ENCODE peak calls at places on chromosomes 7 and 10, in four cellular contexts. H is stomach, E is A549, V is HepG2. I is an unnamed sample.

GRCh38 chr7:111006691-111007090 is 84.2 kb upstream of the LRRN3 start:
- DNase-seq in H (no peak), E (no peak), V (no peak), I (no peak)

GRCh38 chr10:94219829-94220228 is 142.9 kb downstream of the NOC3L start:
- DNase-seq in H (no peak), E (no peak), V (no peak), I (no peak)

GRCh38 chr10:4501306-4501705 is 324.7 kb upstream of the AKR1E2 start:
- DNase-seq in H (no peak), E (peak; percentile 41), V (no peak), I (no peak)

GRCh38 chr10:70887804-70888800 is at the start of gene PCBD1:
- DNase-seq in H (peak; percentile 86), E (peak; percentile 81), V (peak; percentile 74), I (peak; percentile 74)

GRCh38 chr10:62916157-62916603 is 100.0 kb upstream of the EGR2 start:
- DNase-seq in H (no peak), E (peak; percentile 31), V (no peak), I (no peak)

GRCh38 chr7:159034988-159035387 is 109.7 kb downstream of the VIPR2 start:
- DNase-seq in H (no peak), E (no peak), V (no peak), I (no peak)

GRCh38 chr7:26598867-26599266 is 265.5 kb downstream of the SKAP2 start:
- DNase-seq in H (no peak), E (no peak), V (no peak), I (no peak)

GRCh38 chr7:120735791-120736190 is 122.2 kb downstream of the TSPAN12 start:
- DNase-seq in H (no peak), E (no peak), V (no peak), I (no peak)

GRCh38 chr10:119136084-119136483 is 29.4 kb downstream of the SFXN4 start:
- DNase-seq in H (no peak), E (no peak), V (no peak), I (no peak)

GRCh38 chr7:816300-816750 is 16.0 kb upstream of the SUN1 start:
- DNase-seq in H (peak; percentile 99), E (peak; percentile 98), V (peak; percentile 93), I (peak; percentile 99)

GRCh38 chr10:120400601-120401000 is 56.4 kb upstream of the PLPP4 start:
- DNase-seq in H (no peak), E (no peak), V (no peak), I (no peak)

GRCh38 chr7:157056246-157056645 is 45.8 kb upstream of the MNX1 start:
- DNase-seq in H (no peak), E (no peak), V (no peak), I (no peak)

GRCh38 chr10:132158810-132159209 is 27.9 kb upstream of the DPYSL4 start:
- DNase-seq in H (no peak), E (peak; percentile 52), V (no peak), I (no peak)

GRCh38 chr10:11017575-11018425 is at the start of gene CELF2:
- DNase-seq in H (peak; percentile 62), E (no peak), V (no peak), I (peak; percentile 76)

GRCh38 chr7:66303454-66304160 is 98.5 kb downstream of the TPST1 start:
- DNase-seq in H (no peak), E (no peak), V (no peak), I (no peak)

GRCh38 chr10:131422731-131423130 is 111.2 kb upstream of the TCERG1L start:
- DNase-seq in H (no peak), E (no peak), V (no peak), I (no peak)

GRCh38 chr7:129122086-129122750 is 22.3 kb upstream of the TSPAN33 start:
- DNase-seq in H (no peak), E (no peak), V (no peak), I (no peak)

GRCh38 chr10:62166331-62167154 is 102.1 kb downstream of the RTKN2 start:
- DNase-seq in H (peak; percentile 66), E (peak; percentile 16), V (no peak), I (no peak)

GRCh38 chr10:17578603-17579002 is 38.6 kb downstream of the HACD1 start:
- DNase-seq in H (no peak), E (no peak), V (no peak), I (no peak)

GRCh38 chr7:157643525-157643970 is 306.7 kb downstream of the DNAJB6 start:
- DNase-seq in H (no peak), E (no peak), V (no peak), I (no peak)

GRCh38 chr10:73159038-73159648 is 8.7 kb downstream of the ECD start:
- DNase-seq in H (peak; percentile 64), E (peak; percentile 49), V (peak; percentile 59), I (peak; percentile 51)

GRCh38 chr7:148821422-148821821 is 62.7 kb downstream of the EZH2 start:
- DNase-seq in H (no peak), E (no peak), V (no peak), I (no peak)

GRCh38 chr7:99314504-99314903 is 11.2 kb upstream of the ARPC1A start:
- DNase-seq in H (peak; percentile 41), E (peak; percentile 20), V (no peak), I (no peak)

GRCh38 chr7:104629393-104629792 is 301.0 kb downstream of the LHFPL3 start:
- DNase-seq in H (no peak), E (no peak), V (no peak), I (no peak)

GRCh38 chr7:106812027-106812643 is 52.9 kb upstream of the PIK3CG start:
- DNase-seq in H (no peak), E (no peak), V (no peak), I (no peak)

GRCh38 chr10:69864321-69864720 is 62.6 kb downstream of the COL13A1 start:
- DNase-seq in H (no peak), E (peak; percentile 62), V (no peak), I (no peak)

GRCh38 chr7:128774921-128775320 is 673 bp downstream of the OPN1SW start:
- DNase-seq in H (no peak), E (no peak), V (no peak), I (no peak)

GRCh38 chr10:48658889-48659269 is 25.8 kb upstream of the WDFY4 start:
- DNase-seq in H (no peak), E (no peak), V (no peak), I (no peak)

GRCh38 chr10:66625709-66626590 is 299.9 kb upstream of the LRRTM3 start:
- DNase-seq in H (no peak), E (no peak), V (no peak), I (no peak)
- TF ChIP-seq EP300 in H (no peak), E (no peak), V (no peak), I (no peak)

DNA sequence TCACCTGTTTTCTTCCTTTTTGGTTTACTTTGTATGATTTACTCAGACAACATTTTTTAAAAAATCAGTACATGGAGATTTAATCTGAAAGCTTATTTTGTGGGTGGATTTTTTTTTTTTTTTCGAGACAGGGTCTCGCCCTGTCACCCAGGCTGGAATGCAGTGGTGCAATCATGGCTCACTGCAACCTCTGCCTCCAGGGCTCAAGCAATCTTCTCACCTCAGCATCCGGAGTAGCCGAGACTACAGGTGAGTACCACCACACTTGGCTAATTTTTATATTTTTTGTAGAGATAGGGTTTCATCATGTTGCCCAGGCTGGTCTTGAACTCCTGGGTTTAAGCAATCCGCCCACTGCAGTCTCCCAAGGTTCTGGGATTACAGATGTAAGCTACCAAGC is 2.5 kb downstream of the GSTO1 start:
- DNase-seq in H (no peak), E (no peak), V (no peak), I (no peak)
- H3K4me3 ChIP-seq in H (peak overlapping the region; percentile 75), E (no peak overlapping the region), V (peak overlapping the region; percentile 88), I (no peak overlapping the region)

DNA sequence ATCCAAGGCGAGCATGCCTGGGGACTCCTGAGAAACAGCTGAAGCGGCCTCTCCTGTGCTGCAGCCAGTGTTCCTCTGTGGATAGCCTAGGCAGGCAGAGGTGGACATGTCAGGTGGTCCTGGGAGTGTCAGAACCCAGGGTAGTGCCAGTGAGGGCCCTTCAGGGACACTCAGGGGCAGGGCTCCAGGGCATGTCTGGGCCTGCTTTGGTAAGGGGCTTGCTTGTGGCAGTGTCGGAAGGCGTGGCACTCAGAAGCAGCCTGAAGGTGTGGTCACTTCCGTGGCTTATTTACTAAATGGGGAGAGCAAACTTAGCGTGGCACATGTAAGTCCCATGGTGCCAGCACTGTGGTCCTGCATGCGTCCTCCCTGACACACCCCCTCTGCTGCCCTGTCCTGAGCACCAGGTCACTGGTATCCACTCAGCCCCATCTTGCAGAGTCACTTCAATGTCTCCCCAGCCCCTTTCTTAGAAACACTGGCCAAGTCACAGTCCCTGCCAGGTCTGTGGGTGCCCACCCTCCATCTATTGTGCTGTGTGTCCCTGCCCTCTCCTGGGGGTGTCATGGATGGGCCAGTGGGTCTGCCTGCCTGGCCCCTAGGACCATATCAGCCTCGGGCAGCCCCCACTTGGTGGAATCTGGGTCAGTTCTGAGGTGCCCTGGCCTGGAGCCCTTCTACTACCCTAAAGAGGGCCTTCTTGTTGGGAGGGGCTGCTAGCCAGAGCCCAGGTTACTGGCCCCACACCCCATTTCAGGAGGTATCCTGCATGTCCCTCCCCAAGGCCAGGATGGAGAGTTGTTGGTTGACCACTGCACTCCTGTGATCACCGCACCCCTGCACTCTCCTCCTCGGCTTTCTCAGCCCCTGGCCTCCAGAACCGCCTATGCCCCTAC is 6.4 kb downstream of the ZMIZ2 start:
- DNase-seq in H (no peak), E (no peak), V (no peak), I (no peak)
- TF ChIP-seq POLR2A in H (no peak), E (no peak), V (no peak), I (no peak)

GRCh38 chr10:92594194-92594593 is 1.3 kb downstream of the KIF11 start:
- DNase-seq in H (no peak), E (no peak), V (no peak), I (no peak)

GRCh38 chr10:92591550-92592140 is 1.3 kb upstream of the KIF11 start:
- DNase-seq in H (peak; percentile 94), E (peak; percentile 96), V (peak; percentile 74), I (peak; percentile 89)

GRCh38 chr10:92593553-92594046 is 670 bp downstream of the KIF11 start:
- DNase-seq in H (no peak), E (no peak), V (no peak), I (no peak)

GRCh38 chr10:92590623-92591549 is 2.0 kb upstream of the KIF11 start:
- DNase-seq in H (no peak), E (peak; percentile 77), V (peak; percentile 72), I (peak; percentile 58)

DNA sequence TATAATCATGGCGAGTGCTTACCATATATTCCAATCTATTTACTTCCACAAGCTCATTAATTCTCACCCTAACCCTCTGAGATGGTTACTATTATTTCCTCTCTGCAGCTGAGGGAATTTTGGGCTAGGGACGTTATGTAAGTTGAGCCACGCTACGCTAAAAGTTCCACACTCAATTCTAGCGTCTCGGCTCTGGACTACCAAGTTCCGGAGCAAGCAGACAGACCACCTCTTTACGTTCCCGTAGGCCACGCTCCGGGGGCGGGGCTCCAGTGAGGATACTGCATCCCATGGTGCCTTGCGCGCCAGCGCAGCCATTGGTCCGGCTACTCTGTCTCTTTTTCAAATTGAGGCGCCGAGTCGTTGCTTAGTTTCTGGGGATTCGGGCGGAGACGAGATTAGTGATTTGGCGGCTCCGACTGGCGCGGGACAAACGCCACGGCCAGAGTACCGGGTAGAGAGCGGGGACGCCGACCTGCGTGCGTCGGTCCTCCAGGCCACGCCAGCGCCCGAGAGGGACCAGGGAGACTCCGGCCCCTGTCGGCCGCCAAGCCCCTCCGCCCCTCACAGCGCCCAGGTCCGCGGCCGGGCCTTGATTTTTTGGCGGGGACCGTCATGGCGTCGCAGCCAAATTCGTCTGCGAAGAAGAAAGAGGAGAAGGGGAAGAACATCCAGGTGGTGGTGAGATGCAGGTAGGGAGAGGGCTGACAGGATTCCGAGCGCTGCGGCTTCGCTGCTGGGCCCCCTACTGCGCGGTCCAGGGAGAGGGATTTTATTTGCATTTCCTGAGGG is at the start of gene KIF11:
- DNase-seq in H (peak; percentile 98), E (peak; percentile 97), V (peak; percentile 95), I (peak; percentile 97)
- TF ChIP-seq EP300 in H (no peak), E (no peak), V (no peak), I (no peak)

I was measured in ovary.